ENCODE peak calls at places on chromosome 4, in nine cellular contexts. One of them, this sample, is unnamed.

GRCh38 chr4:180156684-180157083 is 2086.5 kb upstream of the TENM3 start:
- DNase-seq in psoas muscle: no peak
- DNase-seq in esophagus squamous epithelium: no peak
- DNase-seq in tibial nerve: no peak
- DNase-seq in transverse colon: no peak
- DNase-seq in ovary: no peak
- DNase-seq in neuronal stem cell: no peak
- DNase-seq in naive thymus-derived CD4-positive, alpha-beta T cell: no peak
- DNase-seq in astrocyte: no peak
- DNase-seq in this sample: no peak

GRCh38 chr4:57214654-57215411 is 104.6 kb upstream of the IGFBP7 start:
- DNase-seq in tibial nerve: no peak
- DNase-seq in astrocyte: no peak
- DNase-seq in neuronal stem cell: no peak
- DNase-seq in naive thymus-derived CD4-positive, alpha-beta T cell: no peak
- DNase-seq in psoas muscle: no peak
- DNase-seq in esophagus squamous epithelium: no peak
- DNase-seq in transverse colon: no peak
- DNase-seq in ovary: no peak
- DNase-seq in this sample: no peak

GRCh38 chr4:147054241-147054902 is 108.7 kb upstream of the TTC29 start:
- DNase-seq in neuronal stem cell: no peak
- DNase-seq in naive thymus-derived CD4-positive, alpha-beta T cell: no peak
- DNase-seq in astrocyte: peak; percentile 37
- DNase-seq in psoas muscle: no peak
- DNase-seq in tibial nerve: no peak
- DNase-seq in transverse colon: no peak
- DNase-seq in ovary: no peak
- DNase-seq in esophagus squamous epithelium: no peak
- DNase-seq in this sample: no peak

GRCh38 chr4:118823471-118823870 is 12.5 kb downstream of the SEC24D start:
- DNase-seq in psoas muscle: no peak
- DNase-seq in ovary: no peak
- DNase-seq in naive thymus-derived CD4-positive, alpha-beta T cell: no peak
- DNase-seq in esophagus squamous epithelium: no peak
- DNase-seq in transverse colon: peak; percentile 47
- DNase-seq in astrocyte: no peak
- DNase-seq in neuronal stem cell: no peak
- DNase-seq in tibial nerve: no peak
- DNase-seq in this sample: no peak

GRCh38 chr4:13470379-13470778 is 13.8 kb downstream of the RAB28 start:
- DNase-seq in esophagus squamous epithelium: no peak
- DNase-seq in ovary: no peak
- DNase-seq in transverse colon: no peak
- DNase-seq in astrocyte: no peak
- DNase-seq in neuronal stem cell: no peak
- DNase-seq in psoas muscle: no peak
- DNase-seq in tibial nerve: no peak
- DNase-seq in naive thymus-derived CD4-positive, alpha-beta T cell: no peak
- DNase-seq in this sample: no peak

GRCh38 chr4:36758779-36759178 is 477.4 kb downstream of the DTHD1 start:
- DNase-seq in astrocyte: no peak
- DNase-seq in psoas muscle: no peak
- DNase-seq in esophagus squamous epithelium: no peak
- DNase-seq in ovary: no peak
- DNase-seq in naive thymus-derived CD4-positive, alpha-beta T cell: no peak
- DNase-seq in tibial nerve: no peak
- DNase-seq in neuronal stem cell: no peak
- DNase-seq in transverse colon: no peak
- DNase-seq in this sample: no peak

GRCh38 chr4:119858176-119858575 is 208.5 kb downstream of the MAD2L1 start:
- DNase-seq in esophagus squamous epithelium: no peak
- DNase-seq in psoas muscle: no peak
- DNase-seq in naive thymus-derived CD4-positive, alpha-beta T cell: no peak
- DNase-seq in transverse colon: no peak
- DNase-seq in tibial nerve: no peak
- DNase-seq in astrocyte: no peak
- DNase-seq in neuronal stem cell: no peak
- DNase-seq in ovary: no peak
- DNase-seq in this sample: no peak

GRCh38 chr4:20512053-20512810 is 188.0 kb upstream of the PACRGL start:
- DNase-seq in esophagus squamous epithelium: no peak
- DNase-seq in transverse colon: no peak
- DNase-seq in astrocyte: no peak
- DNase-seq in psoas muscle: no peak
- DNase-seq in tibial nerve: no peak
- DNase-seq in neuronal stem cell: no peak
- DNase-seq in ovary: no peak
- DNase-seq in naive thymus-derived CD4-positive, alpha-beta T cell: no peak
- DNase-seq in this sample: no peak

GRCh38 chr4:177907736-177908424 is 465.6 kb upstream of the AGA start:
- DNase-seq in neuronal stem cell: no peak
- DNase-seq in psoas muscle: no peak
- DNase-seq in esophagus squamous epithelium: no peak
- DNase-seq in naive thymus-derived CD4-positive, alpha-beta T cell: no peak
- DNase-seq in astrocyte: no peak
- DNase-seq in transverse colon: no peak
- DNase-seq in tibial nerve: no peak
- DNase-seq in ovary: no peak
- DNase-seq in this sample: no peak

GRCh38 chr4:155582971-155583437 is 83.6 kb upstream of the GUCY1A1 start:
- DNase-seq in psoas muscle: no peak
- DNase-seq in astrocyte: peak; percentile 84
- DNase-seq in tibial nerve: no peak
- DNase-seq in ovary: no peak
- DNase-seq in neuronal stem cell: no peak
- DNase-seq in naive thymus-derived CD4-positive, alpha-beta T cell: peak; percentile 9
- DNase-seq in transverse colon: no peak
- DNase-seq in esophagus squamous epithelium: no peak
- DNase-seq in this sample: no peak

GRCh38 chr4:147122697-147123472 is 177.2 kb upstream of the TTC29 start:
- DNase-seq in astrocyte: no peak
- DNase-seq in naive thymus-derived CD4-positive, alpha-beta T cell: no peak
- DNase-seq in transverse colon: no peak
- DNase-seq in neuronal stem cell: no peak
- DNase-seq in ovary: no peak
- DNase-seq in tibial nerve: no peak
- DNase-seq in psoas muscle: no peak
- DNase-seq in esophagus squamous epithelium: no peak
- DNase-seq in this sample: no peak

GRCh38 chr4:47530801-47531200 is 45.7 kb downstream of the ATP10D start:
- DNase-seq in neuronal stem cell: no peak
- DNase-seq in transverse colon: no peak
- DNase-seq in esophagus squamous epithelium: no peak
- DNase-seq in tibial nerve: no peak
- DNase-seq in psoas muscle: no peak
- DNase-seq in ovary: no peak
- DNase-seq in astrocyte: peak; percentile 60
- DNase-seq in naive thymus-derived CD4-positive, alpha-beta T cell: no peak
- DNase-seq in this sample: no peak

GRCh38 chr4:168630445-168631187 is 133.8 kb downstream of the PALLD start:
- DNase-seq in transverse colon: no peak
- DNase-seq in astrocyte: peak; percentile 98
- DNase-seq in neuronal stem cell: no peak
- DNase-seq in esophagus squamous epithelium: no peak
- DNase-seq in psoas muscle: no peak
- DNase-seq in tibial nerve: no peak
- DNase-seq in ovary: no peak
- DNase-seq in naive thymus-derived CD4-positive, alpha-beta T cell: no peak
- DNase-seq in this sample: no peak

GRCh38 chr4:114980932-114981693 is 132.3 kb downstream of the NDST4 start:
- DNase-seq in astrocyte: no peak
- DNase-seq in transverse colon: no peak
- DNase-seq in esophagus squamous epithelium: no peak
- DNase-seq in neuronal stem cell: no peak
- DNase-seq in ovary: no peak
- DNase-seq in naive thymus-derived CD4-positive, alpha-beta T cell: no peak
- DNase-seq in psoas muscle: no peak
- DNase-seq in tibial nerve: no peak
- DNase-seq in this sample: no peak

GRCh38 chr4:102439835-102440234 is 61.3 kb upstream of the NFKB1 start:
- DNase-seq in naive thymus-derived CD4-positive, alpha-beta T cell: no peak
- DNase-seq in astrocyte: peak; percentile 64
- DNase-seq in psoas muscle: no peak
- DNase-seq in neuronal stem cell: no peak
- DNase-seq in esophagus squamous epithelium: no peak
- DNase-seq in transverse colon: no peak
- DNase-seq in ovary: no peak
- DNase-seq in tibial nerve: no peak
- DNase-seq in this sample: no peak

GRCh38 chr4:145179201-145179860 is 1.1 kb downstream of the OTUD4 start:
- DNase-seq in esophagus squamous epithelium: peak; percentile 10
- DNase-seq in neuronal stem cell: no peak
- DNase-seq in ovary: peak; percentile 74
- DNase-seq in astrocyte: peak; percentile 42
- DNase-seq in naive thymus-derived CD4-positive, alpha-beta T cell: peak; percentile 68
- DNase-seq in psoas muscle: peak; percentile 81
- DNase-seq in transverse colon: peak; percentile 85
- DNase-seq in tibial nerve: peak; percentile 43
- DNase-seq in this sample: peak; percentile 57

DNA sequence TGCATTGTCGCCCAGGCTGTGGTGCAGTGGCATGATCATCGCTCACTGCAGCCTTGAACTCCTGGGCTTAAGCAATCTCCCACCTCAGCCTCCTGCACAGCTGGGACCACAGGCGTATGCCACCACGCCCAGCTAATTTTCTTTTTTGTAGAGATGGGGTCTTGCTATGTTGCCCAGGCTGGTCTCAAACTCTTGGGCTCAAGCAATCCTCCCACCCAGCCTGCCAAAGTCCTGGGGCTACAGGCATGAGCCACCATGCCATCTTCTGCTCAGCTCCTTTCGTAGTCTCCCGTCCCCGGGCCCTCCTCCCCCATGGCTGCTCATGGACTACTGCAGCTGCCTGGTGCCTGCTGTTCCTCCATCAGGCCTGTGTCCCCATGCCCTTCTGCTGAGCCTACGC is 58.1 kb downstream of the TAPT1 start:
- DNase-seq in transverse colon: no peak
- DNase-seq in neuronal stem cell: no peak
- DNase-seq in astrocyte: no peak
- DNase-seq in naive thymus-derived CD4-positive, alpha-beta T cell: no peak
- DNase-seq in psoas muscle: no peak
- DNase-seq in ovary: no peak
- DNase-seq in esophagus squamous epithelium: no peak
- DNase-seq in tibial nerve: no peak
- DNase-seq in this sample: no peak
- H3K36me3 ChIP-seq in transverse colon: no peaks in the 10 kb centered on the region
- H3K36me3 ChIP-seq in neuronal stem cell: peaks cover 5% of the 10 kb centered on the region
- H3K36me3 ChIP-seq in astrocyte: peaks cover 7% of the 10 kb centered on the region
- H3K36me3 ChIP-seq in naive thymus-derived CD4-positive, alpha-beta T cell: peaks cover 18% of the 10 kb centered on the region
- H3K36me3 ChIP-seq in psoas muscle: peaks cover 6% of the 10 kb centered on the region
- H3K36me3 ChIP-seq in ovary: no peaks in the 10 kb centered on the region
- H3K36me3 ChIP-seq in esophagus squamous epithelium: peaks cover 10% of the 10 kb centered on the region
- H3K36me3 ChIP-seq in tibial nerve: no peaks in the 10 kb centered on the region
- H3K36me3 ChIP-seq in this sample: peaks cover 62% of the 10 kb centered on the region

GRCh38 chr4:7746351-7747061 is 193.2 kb downstream of the AFAP1 start:
- DNase-seq in naive thymus-derived CD4-positive, alpha-beta T cell: no peak
- DNase-seq in transverse colon: no peak
- DNase-seq in esophagus squamous epithelium: no peak
- DNase-seq in astrocyte: no peak
- DNase-seq in psoas muscle: no peak
- DNase-seq in tibial nerve: no peak
- DNase-seq in ovary: no peak
- DNase-seq in neuronal stem cell: no peak
- DNase-seq in this sample: no peak
- H3K27me3 ChIP-seq in naive thymus-derived CD4-positive, alpha-beta T cell: no peaks in the 10 kb centered on the region
- H3K27me3 ChIP-seq in transverse colon: no peaks in the 10 kb centered on the region
- H3K27me3 ChIP-seq in esophagus squamous epithelium: no peaks in the 10 kb centered on the region
- H3K27me3 ChIP-seq in astrocyte: no peaks in the 10 kb centered on the region
- H3K27me3 ChIP-seq in psoas muscle: peaks cover 3% of the 10 kb centered on the region
- H3K27me3 ChIP-seq in tibial nerve: no peaks in the 10 kb centered on the region
- H3K27me3 ChIP-seq in ovary: no peaks in the 10 kb centered on the region
- H3K27me3 ChIP-seq in neuronal stem cell: no peaks in the 10 kb centered on the region
- H3K27me3 ChIP-seq in this sample: no peaks in the 10 kb centered on the region

GRCh38 chr4:173056271-173056670 is 112.3 kb upstream of the GALNT7 start:
- DNase-seq in ovary: no peak
- DNase-seq in astrocyte: no peak
- DNase-seq in psoas muscle: no peak
- DNase-seq in transverse colon: no peak
- DNase-seq in tibial nerve: no peak
- DNase-seq in esophagus squamous epithelium: no peak
- DNase-seq in neuronal stem cell: no peak
- DNase-seq in naive thymus-derived CD4-positive, alpha-beta T cell: no peak
- DNase-seq in this sample: no peak

GRCh38 chr4:173056708-173057107 is 111.9 kb upstream of the GALNT7 start:
- DNase-seq in tibial nerve: no peak
- DNase-seq in transverse colon: no peak
- DNase-seq in psoas muscle: no peak
- DNase-seq in esophagus squamous epithelium: no peak
- DNase-seq in ovary: no peak
- DNase-seq in neuronal stem cell: no peak
- DNase-seq in astrocyte: no peak
- DNase-seq in naive thymus-derived CD4-positive, alpha-beta T cell: no peak
- DNase-seq in this sample: no peak

GRCh38 chr4:173057906-173058305 is 110.7 kb upstream of the GALNT7 start:
- DNase-seq in neuronal stem cell: no peak
- DNase-seq in ovary: no peak
- DNase-seq in psoas muscle: no peak
- DNase-seq in esophagus squamous epithelium: no peak
- DNase-seq in tibial nerve: no peak
- DNase-seq in naive thymus-derived CD4-positive, alpha-beta T cell: no peak
- DNase-seq in transverse colon: no peak
- DNase-seq in astrocyte: peak; percentile 38
- DNase-seq in this sample: no peak

GRCh38 chr4:173061160-173061559 is 107.5 kb upstream of the GALNT7 start:
- DNase-seq in astrocyte: no peak
- DNase-seq in tibial nerve: no peak
- DNase-seq in esophagus squamous epithelium: no peak
- DNase-seq in naive thymus-derived CD4-positive, alpha-beta T cell: no peak
- DNase-seq in transverse colon: no peak
- DNase-seq in psoas muscle: no peak
- DNase-seq in ovary: no peak
- DNase-seq in neuronal stem cell: no peak
- DNase-seq in this sample: no peak

GRCh38 chr4:173057442-173057841 is 111.2 kb upstream of the GALNT7 start:
- DNase-seq in neuronal stem cell: no peak
- DNase-seq in psoas muscle: no peak
- DNase-seq in astrocyte: no peak
- DNase-seq in tibial nerve: no peak
- DNase-seq in transverse colon: no peak
- DNase-seq in ovary: no peak
- DNase-seq in esophagus squamous epithelium: no peak
- DNase-seq in naive thymus-derived CD4-positive, alpha-beta T cell: no peak
- DNase-seq in this sample: no peak
- H3K4me3 ChIP-seq in neuronal stem cell: no peak overlapping the region
- H3K4me3 ChIP-seq in psoas muscle: no peak overlapping the region
- H3K4me3 ChIP-seq in astrocyte: no peak overlapping the region
- H3K4me3 ChIP-seq in tibial nerve: no peak overlapping the region
- H3K4me3 ChIP-seq in transverse colon: no peak overlapping the region
- H3K4me3 ChIP-seq in ovary: no peak overlapping the region
- H3K4me3 ChIP-seq in esophagus squamous epithelium: no peak overlapping the region
- H3K4me3 ChIP-seq in naive thymus-derived CD4-positive, alpha-beta T cell: no peak overlapping the region
- H3K4me3 ChIP-seq in this sample: no peak overlapping the region

DNA sequence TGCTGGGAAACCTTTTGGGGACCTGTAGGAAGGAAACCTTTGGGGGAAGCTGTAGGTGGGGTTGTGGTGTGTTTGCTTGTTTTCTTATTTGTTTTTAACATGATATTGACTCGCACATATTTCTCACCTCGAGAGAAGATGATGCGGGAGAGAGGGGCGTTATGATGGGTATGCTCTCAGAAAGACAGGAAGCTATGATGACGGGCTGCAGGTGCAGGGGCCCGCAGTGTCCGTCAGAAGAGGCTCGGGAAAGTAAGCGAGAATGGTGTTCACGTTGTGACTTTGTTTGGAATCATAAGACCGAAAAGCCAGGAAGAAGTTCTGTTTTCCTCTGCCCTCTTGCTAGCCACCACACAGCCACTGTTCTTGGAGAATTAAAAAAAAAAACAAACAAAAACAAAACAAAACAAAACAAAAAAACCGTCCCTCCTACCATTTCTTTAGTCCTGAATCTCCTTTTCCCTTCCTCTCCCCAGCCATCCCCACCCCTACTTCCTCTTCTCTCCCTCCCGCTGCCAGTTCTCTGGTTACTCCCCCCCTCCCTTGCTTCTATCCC is 369 bp upstream of the BMP3 start:
- DNase-seq in ovary: no peak
- DNase-seq in tibial nerve: no peak
- DNase-seq in transverse colon: no peak
- DNase-seq in psoas muscle: no peak
- DNase-seq in astrocyte: no peak
- DNase-seq in esophagus squamous epithelium: no peak
- DNase-seq in naive thymus-derived CD4-positive, alpha-beta T cell: no peak
- DNase-seq in neuronal stem cell: no peak
- DNase-seq in this sample: no peak
- H3K36me3 ChIP-seq in ovary: no peaks in the 10 kb centered on the region
- H3K36me3 ChIP-seq in tibial nerve: no peaks in the 10 kb centered on the region
- H3K36me3 ChIP-seq in transverse colon: no peaks in the 10 kb centered on the region
- H3K36me3 ChIP-seq in psoas muscle: no peaks in the 10 kb centered on the region
- H3K36me3 ChIP-seq in astrocyte: no peaks in the 10 kb centered on the region
- H3K36me3 ChIP-seq in esophagus squamous epithelium: no peaks in the 10 kb centered on the region
- H3K36me3 ChIP-seq in naive thymus-derived CD4-positive, alpha-beta T cell: no peaks in the 10 kb centered on the region
- H3K36me3 ChIP-seq in neuronal stem cell: no peaks in the 10 kb centered on the region
- H3K36me3 ChIP-seq in this sample: no peaks in the 10 kb centered on the region